ENCODE peak calls at places on chromosomes 16 and 17, in seven cellular contexts. One of them, this sample, is unnamed.

GRCh38 chr16:83943516-83944050 is 9.5 kb upstream of the OSGIN1 start:
- DNase-seq in AG04450: no peak
- DNase-seq in neural progenitor cell: no peak
- DNase-seq in left ventricle myocardium inferior: no peak
- DNase-seq in PC-9: no peak
- DNase-seq in stomach: no peak
- DNase-seq in body of pancreas: no peak
- DNase-seq in this sample: no peak

GRCh38 chr17:61731330-61731729 is 132.0 kb downstream of the BRIP1 start:
- DNase-seq in neural progenitor cell: no peak
- DNase-seq in PC-9: no peak
- DNase-seq in AG04450: no peak
- DNase-seq in left ventricle myocardium inferior: no peak
- DNase-seq in stomach: no peak
- DNase-seq in body of pancreas: no peak
- DNase-seq in this sample: no peak

GRCh38 chr16:11333696-11334095 is 11.6 kb upstream of the RMI2 start:
- DNase-seq in neural progenitor cell: no peak
- DNase-seq in stomach: no peak
- DNase-seq in PC-9: peak; percentile 92
- DNase-seq in left ventricle myocardium inferior: no peak
- DNase-seq in AG04450: no peak
- DNase-seq in body of pancreas: no peak
- DNase-seq in this sample: no peak

GRCh38 chr17:74959826-74960738 is 12.5 kb downstream of the HID1 start:
- DNase-seq in left ventricle myocardium inferior: no peak
- DNase-seq in neural progenitor cell: no peak
- DNase-seq in body of pancreas: no peak
- DNase-seq in stomach: no peak
- DNase-seq in AG04450: no peak
- DNase-seq in PC-9: no peak
- DNase-seq in this sample: peak; percentile 72

GRCh38 chr17:81579821-81580321 is 27.7 kb upstream of the FAAP100 start:
- DNase-seq in AG04450: no peak
- DNase-seq in body of pancreas: no peak
- DNase-seq in stomach: no peak
- DNase-seq in left ventricle myocardium inferior: no peak
- DNase-seq in PC-9: no peak
- DNase-seq in neural progenitor cell: no peak
- DNase-seq in this sample: no peak

GRCh38 chr16:59697236-59697635 is 963.1 kb upstream of the GOT2 start:
- DNase-seq in AG04450: no peak
- DNase-seq in neural progenitor cell: no peak
- DNase-seq in PC-9: no peak
- DNase-seq in stomach: no peak
- DNase-seq in left ventricle myocardium inferior: no peak
- DNase-seq in body of pancreas: no peak
- DNase-seq in this sample: no peak

GRCh38 chr17:49798182-49798581 is 9.7 kb downstream of the KAT7 start:
- DNase-seq in PC-9: no peak
- DNase-seq in AG04450: no peak
- DNase-seq in left ventricle myocardium inferior: no peak
- DNase-seq in body of pancreas: no peak
- DNase-seq in neural progenitor cell: no peak
- DNase-seq in stomach: no peak
- DNase-seq in this sample: no peak

GRCh38 chr17:18187816-18188761 is 4.5 kb downstream of the ALKBH5 start:
- DNase-seq in left ventricle myocardium inferior: peak; percentile 29
- DNase-seq in neural progenitor cell: no peak
- DNase-seq in body of pancreas: no peak
- DNase-seq in PC-9: no peak
- DNase-seq in AG04450: no peak
- DNase-seq in stomach: no peak
- DNase-seq in this sample: no peak

GRCh38 chr17:7916799-7917198 is 710 bp upstream of the RNF227 start:
- DNase-seq in neural progenitor cell: no peak
- DNase-seq in left ventricle myocardium inferior: no peak
- DNase-seq in body of pancreas: no peak
- DNase-seq in AG04450: no peak
- DNase-seq in stomach: no peak
- DNase-seq in PC-9: no peak
- DNase-seq in this sample: no peak

GRCh38 chr17:78345172-78345571 is 14.7 kb downstream of the SOCS3 start:
- DNase-seq in AG04450: no peak
- DNase-seq in PC-9: no peak
- DNase-seq in neural progenitor cell: no peak
- DNase-seq in stomach: no peak
- DNase-seq in left ventricle myocardium inferior: no peak
- DNase-seq in body of pancreas: no peak
- DNase-seq in this sample: no peak

GRCh38 chr17:5044630-5045029 is 9.4 kb upstream of the SLC52A1 start:
- DNase-seq in body of pancreas: no peak
- DNase-seq in stomach: no peak
- DNase-seq in neural progenitor cell: no peak
- DNase-seq in left ventricle myocardium inferior: no peak
- DNase-seq in PC-9: peak; percentile 79
- DNase-seq in AG04450: no peak
- DNase-seq in this sample: no peak

DNA sequence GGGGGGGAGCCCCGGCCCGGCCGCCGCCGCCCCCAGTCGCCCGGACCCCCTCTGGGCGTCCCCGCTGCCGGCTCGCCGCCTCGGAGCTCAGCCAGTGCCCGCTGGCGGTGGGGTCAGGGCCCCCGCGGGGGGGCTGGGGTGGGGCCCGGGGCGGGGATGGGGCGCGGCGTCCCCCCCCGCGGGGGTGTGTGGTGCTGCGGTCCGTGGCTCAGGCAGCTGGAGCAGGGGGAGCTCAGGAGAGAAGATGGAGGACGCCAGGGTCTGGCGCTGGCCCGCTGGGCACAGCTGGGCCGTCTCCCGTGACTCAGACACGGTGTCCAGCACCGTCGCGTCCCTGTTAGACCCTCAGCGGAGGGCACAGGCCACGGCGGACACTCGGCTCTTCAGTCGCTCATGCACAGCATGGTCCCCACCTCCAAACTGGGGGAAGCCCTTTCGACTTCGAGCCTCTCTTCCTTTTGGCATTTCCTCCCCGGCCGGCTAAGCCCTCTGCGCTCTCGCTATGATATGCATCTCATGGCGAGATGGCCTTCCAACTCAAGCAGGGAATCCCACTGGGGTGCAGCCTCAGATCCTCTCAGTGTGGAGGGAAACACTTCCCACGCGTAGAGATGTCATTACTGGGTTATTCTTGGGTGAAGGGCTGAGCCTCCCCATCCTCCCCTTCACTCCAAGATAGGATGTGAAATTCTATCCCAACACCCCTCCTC is 402 bp upstream of the VEZF1 start:
- DNase-seq in PC-9: no peak
- DNase-seq in neural progenitor cell: no peak
- DNase-seq in left ventricle myocardium inferior: peak; percentile 82
- DNase-seq in body of pancreas: peak; percentile 76
- DNase-seq in AG04450: no peak
- DNase-seq in stomach: peak; percentile 68
- DNase-seq in this sample: peak; percentile 92
- H3K4me3 ChIP-seq in PC-9: peak overlapping the region; percentile 62
- H3K4me3 ChIP-seq in neural progenitor cell: peak overlapping the region; percentile 69
- H3K4me3 ChIP-seq in left ventricle myocardium inferior: peak overlapping the region; percentile 89
- H3K4me3 ChIP-seq in body of pancreas: peak overlapping the region; percentile 60
- H3K4me3 ChIP-seq in AG04450: peak overlapping the region; percentile 79
- H3K4me3 ChIP-seq in stomach: peak overlapping the region; percentile 85
- H3K4me3 ChIP-seq in this sample: peak overlapping the region; percentile 76

DNA sequence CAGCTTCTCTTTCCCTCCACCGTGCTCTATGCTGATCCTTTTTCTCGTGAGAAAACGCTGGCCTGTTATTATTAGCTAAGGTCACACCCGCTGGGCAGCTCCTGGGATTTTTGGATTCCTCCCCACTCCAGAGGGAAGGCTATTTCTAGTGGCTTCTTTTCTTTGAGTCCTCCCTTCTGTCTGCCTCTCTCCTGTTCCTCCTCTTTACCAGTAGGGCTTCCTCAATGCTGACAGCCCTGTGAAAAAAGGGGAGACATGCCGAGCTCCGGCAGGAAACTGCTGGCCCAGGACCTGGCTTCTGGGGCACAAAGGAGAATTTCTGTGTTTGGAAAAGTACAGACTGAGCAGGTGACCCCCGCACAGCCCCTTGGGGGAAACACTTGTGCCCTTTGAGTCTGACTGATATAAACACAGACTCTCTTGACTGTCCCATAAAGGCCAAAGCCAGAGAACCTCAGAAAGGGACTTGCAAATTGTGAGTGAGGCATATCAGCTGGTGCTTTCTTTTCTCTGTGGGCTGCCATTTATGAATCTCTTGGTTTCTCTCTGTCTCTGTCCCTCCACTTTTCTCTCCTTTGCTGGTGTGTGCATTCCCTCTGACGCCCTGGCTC is 14.0 kb upstream of the RNF135 start:
- DNase-seq in PC-9: no peak
- DNase-seq in left ventricle myocardium inferior: no peak
- DNase-seq in neural progenitor cell: peak; percentile 13
- DNase-seq in body of pancreas: no peak
- DNase-seq in stomach: no peak
- DNase-seq in AG04450: no peak
- DNase-seq in this sample: no peak
- TF ChIP-seq CTCF in PC-9: no peak
- TF ChIP-seq CTCF in left ventricle myocardium inferior: peak; percentile 36
- TF ChIP-seq CTCF in neural progenitor cell: no peak
- TF ChIP-seq CTCF in body of pancreas: no peak
- TF ChIP-seq CTCF in stomach: no peak
- TF ChIP-seq CTCF in AG04450: peak; percentile 26
- TF ChIP-seq CTCF in this sample: no peak

DNA sequence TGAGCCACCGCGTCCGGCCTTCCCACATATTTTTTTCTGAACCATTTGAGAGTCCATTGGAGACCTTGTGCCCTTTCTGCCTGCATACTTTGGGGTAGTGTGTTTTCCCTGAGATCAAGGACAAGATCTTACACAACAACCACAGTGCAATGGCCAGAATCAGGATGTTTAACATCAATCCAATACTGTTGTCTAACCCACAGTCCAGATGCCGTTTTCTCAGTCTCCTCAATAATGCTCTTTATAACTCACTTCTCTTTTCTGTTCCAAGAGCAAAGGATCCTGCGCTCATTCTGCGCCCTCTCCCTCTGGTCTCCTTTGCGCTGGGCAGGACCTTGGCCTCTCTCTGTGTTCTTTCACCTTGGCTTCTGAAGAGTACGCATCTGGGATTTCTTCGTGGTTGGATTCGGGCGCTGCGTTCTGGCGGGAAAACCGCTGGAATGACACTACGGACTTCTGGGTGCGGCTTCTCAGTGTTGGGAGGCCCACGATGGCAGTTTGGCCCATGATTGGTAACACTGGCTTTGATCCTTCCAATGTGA is 16.6 kb downstream of the CBX4 start:
- DNase-seq in AG04450: no peak
- DNase-seq in stomach: no peak
- DNase-seq in neural progenitor cell: no peak
- DNase-seq in left ventricle myocardium inferior: no peak
- DNase-seq in PC-9: no peak
- DNase-seq in body of pancreas: no peak
- DNase-seq in this sample: no peak
- H3K27me3 ChIP-seq in AG04450: peaks cover 30% of the 10 kb centered on the region
- H3K27me3 ChIP-seq in stomach: no peaks in the 10 kb centered on the region
- H3K27me3 ChIP-seq in neural progenitor cell: peaks cover 100% of the 10 kb centered on the region
- H3K27me3 ChIP-seq in left ventricle myocardium inferior: peaks cover 21% of the 10 kb centered on the region
- H3K27me3 ChIP-seq in PC-9: no peaks in the 10 kb centered on the region
- H3K27me3 ChIP-seq in body of pancreas: no peaks in the 10 kb centered on the region
- H3K27me3 ChIP-seq in this sample: no peaks in the 10 kb centered on the region

DNA sequence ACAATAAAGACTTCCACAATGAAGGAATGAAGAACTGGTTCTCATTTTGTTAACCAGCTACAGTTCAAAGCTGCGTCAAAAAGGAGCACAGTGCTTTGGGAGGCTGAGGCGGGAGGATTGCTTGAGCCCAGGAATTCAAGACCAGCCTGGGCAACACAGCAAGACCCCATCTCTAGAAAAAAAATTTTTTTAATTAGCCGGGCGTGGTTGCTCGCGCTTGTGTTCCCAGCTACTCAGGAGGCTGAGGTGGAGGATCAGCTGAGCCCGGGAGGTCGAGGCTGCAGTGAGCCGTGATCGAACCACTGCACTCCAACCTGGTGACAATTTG is 764 bp upstream of the SLC6A4 start:
- DNase-seq in stomach: no peak
- DNase-seq in AG04450: no peak
- DNase-seq in body of pancreas: no peak
- DNase-seq in left ventricle myocardium inferior: no peak
- DNase-seq in PC-9: no peak
- DNase-seq in neural progenitor cell: no peak
- DNase-seq in this sample: no peak
- H3K4me3 ChIP-seq in stomach: peak overlapping the region; percentile 46
- H3K4me3 ChIP-seq in AG04450: peak overlapping the region; percentile 56
- H3K4me3 ChIP-seq in body of pancreas: no peak overlapping the region
- H3K4me3 ChIP-seq in left ventricle myocardium inferior: peak overlapping the region; percentile 64
- H3K4me3 ChIP-seq in PC-9: peak overlapping the region; percentile 56
- H3K4me3 ChIP-seq in neural progenitor cell: peak overlapping the region; percentile 57
- H3K4me3 ChIP-seq in this sample: peak overlapping the region; percentile 39

DNA sequence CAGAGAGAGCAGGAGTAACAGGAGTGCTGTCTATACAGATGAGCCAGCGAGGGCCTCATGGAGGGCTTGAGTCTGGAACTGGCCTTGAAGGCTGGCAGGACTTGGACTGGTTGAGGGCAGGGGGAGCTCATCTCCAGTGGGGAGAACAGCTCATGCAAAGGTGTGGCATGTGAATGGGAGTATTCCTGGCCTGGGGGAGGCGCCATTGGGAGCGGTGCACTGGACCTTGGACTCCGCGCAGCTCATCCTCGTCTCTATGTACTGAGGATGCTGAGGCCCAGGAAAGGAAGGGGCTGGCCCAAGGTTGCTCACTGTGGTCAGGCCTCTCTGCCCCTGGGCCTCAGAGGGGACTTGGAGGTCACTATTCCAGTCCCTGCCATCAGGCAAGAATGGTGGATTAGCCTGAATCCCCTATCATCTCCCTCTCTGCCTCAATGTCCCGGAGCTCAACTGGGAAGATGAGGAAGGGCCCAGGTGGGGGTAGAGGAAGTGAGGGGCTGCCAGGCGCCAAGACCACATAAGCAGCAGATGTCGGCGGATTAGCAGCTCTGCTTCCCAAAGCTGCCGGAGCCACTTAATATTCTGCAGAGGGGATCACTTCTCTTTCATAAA is 88.9 kb downstream of the SDK2 start:
- DNase-seq in AG04450: no peak
- DNase-seq in stomach: no peak
- DNase-seq in body of pancreas: no peak
- DNase-seq in neural progenitor cell: no peak
- DNase-seq in PC-9: no peak
- DNase-seq in left ventricle myocardium inferior: no peak
- DNase-seq in this sample: no peak
- TF ChIP-seq CTCF in AG04450: no peak
- TF ChIP-seq CTCF in stomach: no peak
- TF ChIP-seq CTCF in body of pancreas: no peak
- TF ChIP-seq CTCF in neural progenitor cell: no peak
- TF ChIP-seq CTCF in PC-9: no peak
- TF ChIP-seq CTCF in left ventricle myocardium inferior: no peak
- TF ChIP-seq CTCF in this sample: no peak

This sample was measured in left lung.